ENCODE peak calls at places on chromosomes 4 and X, in seven cellular contexts. I is fibroblast of lung, U is GM12865, W is psoas muscle, O is cardiac fibroblast, S is mammary epithelial cell, Y is stomach. F is an unnamed sample.

GRCh38 chr4:89379541-89380035 is 72.0 kb upstream of the GPRIN3 start:
- DNase-seq in W (no peak), S (no peak), U (no peak), Y (no peak), O (no peak), I (no peak), F (no peak)

GRCh38 chr4:152937535-152938236 is 1.6 kb downstream of the FHDC1 start:
- DNase-seq in U (peak), S (peak), Y (peak), O (peak), I (peak), W (peak), F (peak)

GRCh38 chrX:50075630-50076349 is 125.0 kb downstream of the AKAP4 start:
- DNase-seq in Y (no peak), S (no peak), W (no peak), O (no peak), I (no peak), U (no peak), F (no peak)

GRCh38 chrX:1521459-1521956 is 15.5 kb downstream of the P2RY8 start:
- DNase-seq in Y (no peak), I (no peak), O (no peak), S (no peak), U (peak), W (no peak), F (no peak)

GRCh38 chr4:152422817-152423320 is 113.0 kb downstream of the FBXW7 start:
- DNase-seq in I (no peak), Y (no peak), O (no peak), U (no peak), W (no peak), S (no peak), F (no peak)

GRCh38 chr4:152380919-152381318 is 155.0 kb downstream of the FBXW7 start:
- DNase-seq in W (no peak), S (no peak), O (no peak), I (no peak), Y (no peak), U (no peak), F (no peak)

GRCh38 chr4:3206439-3207100 is 42.4 kb upstream of the MSANTD1 start:
- DNase-seq in S (no peak), I (no peak), U (no peak), W (no peak), O (no peak), Y (no peak), F (no peak)

GRCh38 chr4:80781436-80781835 is 249.1 kb upstream of the BMP3 start:
- DNase-seq in W (no peak), O (no peak), Y (no peak), U (no peak), I (peak), S (no peak), F (no peak)

GRCh38 chr4:108060164-108060563 is 70.5 kb downstream of the HADH start:
- DNase-seq in U (peak), W (no peak), I (peak), O (peak), S (peak), Y (no peak), F (peak)

GRCh38 chr4:152510349-152511147 is 25.3 kb downstream of the FBXW7 start:
- DNase-seq in O (no peak), I (no peak), U (peak), W (no peak), Y (no peak), S (no peak), F (no peak)

GRCh38 chr4:173489514-173489913 is 40.5 kb downstream of the HAND2 start:
- DNase-seq in Y (no peak), U (no peak), W (no peak), I (peak), S (no peak), O (peak), F (peak)

GRCh38 chr4:185535818-185536729 is 767 bp upstream of the PDLIM3 start:
- DNase-seq in I (peak), U (no peak), W (peak), O (peak), Y (no peak), S (peak), F (no peak)

GRCh38 chr4:165761968-165762367 is 111.1 kb upstream of the TLL1 start:
- DNase-seq in S (no peak), I (peak), O (no peak), W (no peak), U (no peak), Y (no peak), F (no peak)

GRCh38 chr4:1204286-1204827 is 32.0 kb upstream of the SPON2 start:
- DNase-seq in O (no peak), U (no peak), W (peak), Y (peak), S (no peak), I (no peak), F (no peak)

GRCh38 chr4:38046735-38047487 is 86.7 kb downstream of the PTTG2 start:
- DNase-seq in O (peak), Y (no peak), U (no peak), W (no peak), I (peak), S (no peak), F (peak)

GRCh38 chr4:101269682-101270081 is 77.6 kb downstream of the PPP3CA start:
- DNase-seq in Y (no peak), O (no peak), S (no peak), I (no peak), W (no peak), U (no peak), F (no peak)

GRCh38 chr4:20760053-20760452 is 59.8 kb downstream of the PACRGL start:
- DNase-seq in U (peak), W (no peak), I (no peak), Y (no peak), O (peak), S (no peak), F (no peak)

GRCh38 chrX:23788521-23788920 is 5.5 kb downstream of the SAT1 start:
- DNase-seq in O (peak), U (no peak), Y (no peak), W (no peak), S (no peak), I (no peak), F (no peak)

GRCh38 chrX:52346462-52347165 is 22.2 kb upstream of the XAGE2 start:
- DNase-seq in O (no peak), W (no peak), S (peak), U (no peak), Y (no peak), I (peak), F (no peak)

GRCh38 chr4:173211838-173212237 is 43.2 kb downstream of the GALNT7 start:
- DNase-seq in W (no peak), U (no peak), Y (no peak), I (peak), O (peak), S (peak), F (peak)

GRCh38 chr4:67682266-67682665 is 18.7 kb downstream of the UBA6 start:
- DNase-seq in I (no peak), W (no peak), Y (no peak), S (peak), O (no peak), U (no peak), F (no peak)

GRCh38 chr4:177177446-177178160 is 132.1 kb upstream of the NEIL3 start:
- DNase-seq in S (no peak), W (no peak), I (peak), Y (no peak), O (peak), U (no peak), F (peak)

GRCh38 chr4:104494822-104495559 is at the start of gene CXXC4:
- DNase-seq in Y (peak), O (peak), W (peak), S (peak), I (peak), U (peak), F (peak)

GRCh38 chr4:87839309-87839946 is 6.7 kb downstream of the MEPE start:
- DNase-seq in Y (no peak), S (peak), I (peak), O (peak), U (peak), W (peak), F (peak)

GRCh38 chr4:88522702-88523324 is 763 bp downstream of the PYURF start:
- DNase-seq in I (peak), S (peak), W (peak), Y (peak), U (peak), O (peak), F (peak)

GRCh38 chr4:123505077-123505456 is 108.5 kb downstream of the SPRY1 start:
- DNase-seq in Y (peak), W (no peak), S (no peak), I (peak), O (peak), U (no peak), F (peak)

GRCh38 chr4:184433258-184433892 is 41.0 kb downstream of the IRF2 start:
- DNase-seq in O (no peak), U (no peak), I (no peak), Y (no peak), W (no peak), S (no peak), F (no peak)

GRCh38 chr4:40482985-40483647 is 146.5 kb downstream of the RBM47 start:
- DNase-seq in W (no peak), U (no peak), I (peak), Y (no peak), S (no peak), O (no peak), F (no peak)

GRCh38 chr4:160505724-160506123 is 1402.8 kb downstream of the RAPGEF2 start:
- DNase-seq in U (no peak), O (no peak), W (no peak), Y (no peak), I (no peak), S (no peak), F (no peak)

GRCh38 chrX:16445166-16445752 is 204.7 kb upstream of the S100G start:
- DNase-seq in I (peak), S (peak), U (peak), O (peak), W (no peak), Y (peak), F (peak)

GRCh38 chr4:80592950-80593349 is 257.4 kb downstream of the CFAP299 start:
- DNase-seq in W (no peak), U (peak), I (no peak), S (no peak), Y (no peak), O (no peak), F (no peak)

DNA sequence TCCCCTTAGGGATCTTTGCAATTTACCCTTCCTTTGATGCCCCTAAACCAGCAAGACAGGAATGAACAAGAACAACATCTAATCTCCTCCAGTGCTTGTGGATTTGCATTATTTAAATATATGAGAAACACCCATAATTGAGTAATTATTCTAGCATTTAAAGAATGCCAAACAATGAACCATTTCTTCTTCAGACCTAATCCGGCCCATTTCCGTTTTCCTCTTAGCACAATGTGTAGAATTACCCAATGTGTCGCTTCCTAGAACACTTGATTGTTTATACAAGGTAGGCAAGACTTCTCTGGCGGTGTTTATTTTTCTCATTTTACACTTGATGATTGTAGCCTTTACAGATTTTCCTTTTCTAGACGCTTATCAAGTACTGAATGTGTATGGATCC is 43.5 kb downstream of the CLDN34 start:
- DNase-seq in O (peak), Y (no peak), S (peak), U (no peak), I (peak), W (no peak), F (no peak)
- H3K4me3 ChIP-seq in O (no peak), Y (no peak), S (no peak), U (no peak), I (no peak), W (no peak), F (no peak)

GRCh38 chr4:26162095-26162494 is 158.7 kb upstream of the RBPJ start:
- DNase-seq in S (no peak), W (no peak), O (no peak), Y (no peak), U (peak), I (no peak), F (no peak)

GRCh38 chr4:26157541-26157940 is 163.3 kb upstream of the RBPJ start:
- DNase-seq in W (no peak), U (no peak), Y (no peak), I (peak), S (no peak), O (no peak), F (no peak)

GRCh38 chr4:26163425-26164362 is 157.1 kb upstream of the RBPJ start:
- DNase-seq in W (no peak), S (no peak), Y (no peak), I (no peak), O (no peak), U (no peak), F (no peak)

GRCh38 chr4:26161030-26161824 is 159.6 kb upstream of the RBPJ start:
- DNase-seq in W (no peak), Y (no peak), I (no peak), U (peak), O (no peak), S (no peak), F (no peak)
- TF ChIP-seq CTCF in W (no peak), Y (no peak), I (no peak), U (no peak), O (peak), S (no peak), F (peak)

GRCh38 chr4:10094841-10095240 is 21.8 kb downstream of the WDR1 start:
- DNase-seq in S (no peak), I (no peak), W (peak), O (no peak), Y (no peak), U (no peak), F (no peak)

GRCh38 chr4:10091531-10092181 is 24.9 kb downstream of the WDR1 start:
- DNase-seq in O (no peak), U (no peak), Y (no peak), S (no peak), I (no peak), W (peak), F (no peak)

GRCh38 chr4:10092481-10093272 is 23.9 kb downstream of the WDR1 start:
- DNase-seq in O (no peak), W (peak), S (no peak), I (no peak), Y (no peak), U (no peak), F (no peak)

GRCh38 chr4:10093801-10094552 is 22.6 kb downstream of the WDR1 start:
- DNase-seq in I (peak), O (peak), U (no peak), Y (no peak), W (peak), S (peak), F (peak)

DNA sequence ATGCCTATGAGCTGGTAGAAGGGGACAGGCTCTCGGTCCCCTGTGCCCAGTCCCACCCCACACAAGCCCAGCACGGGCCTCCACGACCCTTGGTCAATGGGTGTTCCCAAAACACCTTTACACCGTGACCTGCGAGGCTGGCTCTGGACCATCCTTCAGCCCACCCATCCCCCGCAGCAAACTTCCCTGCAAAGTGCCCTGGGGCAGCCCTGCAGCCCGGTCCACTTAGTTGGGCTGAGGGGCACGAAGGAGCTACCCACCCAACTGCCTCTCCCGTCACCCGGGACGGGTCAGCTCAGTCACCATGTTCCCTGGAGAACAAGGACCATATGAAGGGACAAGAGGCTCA is 23.4 kb downstream of the WDR1 start:
- DNase-seq in S (no peak), U (no peak), W (peak), I (no peak), Y (no peak), O (no peak), F (no peak)
- H3K4me3 ChIP-seq in S (no peak), U (no peak), W (no peak), I (no peak), Y (no peak), O (no peak), F (no peak)

DNA sequence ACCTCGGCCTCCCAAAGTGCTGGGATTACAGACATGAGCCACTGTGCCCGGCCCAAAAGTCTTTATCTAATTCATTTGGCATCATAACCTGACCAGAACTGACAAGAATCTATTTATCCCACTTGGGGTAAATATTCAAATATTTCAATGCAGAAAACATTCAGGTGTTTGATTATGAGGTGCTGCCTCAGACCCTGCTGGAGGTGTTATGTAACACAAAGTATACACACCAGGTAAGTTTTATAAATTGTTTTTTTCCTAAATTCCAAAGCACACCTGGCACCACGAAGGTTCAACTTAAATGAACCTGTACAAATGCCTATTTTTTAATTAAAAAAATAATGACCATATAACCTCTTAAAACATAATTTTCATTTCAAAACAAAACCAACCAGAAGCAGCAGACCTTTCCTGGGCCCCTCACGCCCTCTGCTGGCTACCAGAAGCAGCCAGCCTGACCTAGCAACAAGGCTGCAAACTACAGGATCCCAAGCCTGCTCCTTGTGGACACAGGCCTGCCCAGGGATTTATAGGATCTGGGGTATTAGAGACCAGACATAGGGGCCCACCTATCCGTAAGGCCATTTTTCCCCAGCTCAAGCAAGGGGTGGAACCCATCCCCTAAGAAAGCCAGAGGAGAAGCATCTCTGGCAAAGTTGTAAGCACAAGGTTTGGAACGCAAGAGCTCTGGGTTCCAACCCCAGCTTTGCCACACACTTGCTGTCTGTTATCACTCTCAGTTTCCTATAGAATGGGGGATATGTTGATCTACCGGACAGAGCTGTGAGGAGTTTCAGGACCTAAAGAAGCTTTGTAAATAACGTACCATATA is 11.7 kb downstream of the OTUD5 start:
- DNase-seq in Y (peak), O (peak), I (peak), S (peak), W (peak), U (peak), F (peak)
- TF ChIP-seq CTCF in Y (peak), O (peak), I (peak), S (peak), W (peak), U (peak), F (peak)

GRCh38 chr4:83071116-83071515 is 36.1 kb downstream of the COPS4 start:
- DNase-seq in S (no peak), O (peak), I (peak), U (no peak), W (no peak), Y (no peak), F (no peak)

GRCh38 chr4:83075271-83075670 is 39.3 kb downstream of the PLAC8 start:
- DNase-seq in I (peak), S (no peak), O (peak), W (no peak), Y (no peak), U (no peak), F (peak)

GRCh38 chr4:83074086-83074704 is 39.2 kb downstream of the COPS4 start:
- DNase-seq in O (peak), W (no peak), Y (no peak), U (peak), S (peak), I (peak), F (peak)

GRCh38 chr4:83075696-83076095 is 38.8 kb downstream of the PLAC8 start:
- DNase-seq in Y (no peak), I (peak), O (peak), S (no peak), U (no peak), W (no peak), F (peak)
- H3K4me3 ChIP-seq in Y (no peak), I (no peak), O (no peak), S (no peak), U (no peak), W (peak), F (no peak)

DNA sequence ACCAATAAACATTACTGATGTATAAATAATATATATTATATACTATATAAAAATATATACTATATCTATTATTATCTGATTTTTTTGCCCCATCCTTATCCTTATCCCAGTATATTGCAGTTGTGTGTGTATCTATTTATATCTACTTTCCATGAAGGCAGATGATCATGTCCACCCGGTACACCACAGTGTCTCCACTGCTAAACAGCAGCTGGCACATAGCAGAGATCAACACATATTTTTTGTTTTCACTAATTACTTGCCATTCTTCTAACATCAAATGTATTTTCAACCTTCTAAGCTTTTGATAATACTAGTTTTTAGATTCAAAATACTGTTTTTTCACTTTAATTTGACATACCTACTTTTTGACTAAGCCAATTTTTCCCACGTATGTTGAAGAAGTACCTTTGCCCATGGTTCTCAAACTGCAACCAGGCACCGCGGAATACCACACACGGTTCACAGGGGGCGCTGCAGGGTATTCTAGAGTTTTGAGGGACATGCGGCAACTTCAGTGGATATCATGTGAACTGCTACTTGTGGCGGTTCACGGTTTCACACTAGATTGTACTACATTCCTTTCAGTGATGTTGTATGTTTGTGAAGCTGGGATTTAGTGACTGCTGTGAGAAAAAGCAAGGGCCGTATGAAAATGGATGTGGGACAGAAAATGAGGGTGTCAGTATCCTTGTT is 182.5 kb upstream of the NPY2R start:
- DNase-seq in Y (peak), S (peak), U (peak), W (no peak), I (peak), O (peak), F (peak)
- TF ChIP-seq CTCF in Y (peak), S (peak), U (peak), W (no peak), I (peak), O (peak), F (peak)

DNA sequence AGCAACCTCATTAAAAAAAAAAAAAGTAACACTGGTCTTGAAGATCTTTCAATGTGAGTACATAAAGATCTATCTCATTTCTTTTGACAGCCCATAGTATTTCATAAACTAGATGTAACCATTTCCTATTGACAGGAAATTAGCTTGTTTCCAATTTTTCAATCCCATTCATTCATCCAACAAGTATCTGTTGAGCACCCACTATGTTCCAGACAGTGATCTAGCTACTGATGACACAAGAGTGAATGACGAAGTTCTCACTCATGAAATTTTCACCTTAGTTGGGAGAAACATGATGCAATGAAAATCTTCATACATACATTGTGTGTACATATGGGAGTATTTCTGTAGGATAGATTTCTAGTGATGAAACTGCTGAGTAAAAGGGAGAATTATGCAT is 1.7 kb downstream of the CD38 start:
- DNase-seq in O (no peak), I (no peak), W (no peak), U (no peak), S (peak), Y (no peak), F (no peak)
- H3K4me3 ChIP-seq in O (no peak), I (peak), W (peak), U (peak), S (peak), Y (peak), F (no peak)

F was measured in fibroblast of the aortic adventitia.